ENCODE peak calls at places on chromosomes 13 and 19, in eight cellular contexts. H, Q, U, T, Y, K, V and N are unnamed samples.

GRCh38 chr13:94967183-94968039 is 255.1 kb upstream of the SOX21 start:
- DNase-seq in H (peak), Q (peak), U (peak), T (peak), Y (peak), K (no peak), V (no peak), N (no peak)

GRCh38 chr19:2476451-2477140 is 669 bp downstream of the GADD45B start:
- DNase-seq in H (peak), Q (peak), U (peak), T (peak), Y (peak), K (peak), V (peak), N (no peak)

GRCh38 chr13:39931505-39931904 is 276.0 kb downstream of the COG6 start:
- DNase-seq in H (no peak), Q (no peak), U (no peak), T (no peak), Y (no peak), K (no peak), V (no peak), N (no peak)

GRCh38 chr13:108326318-108326717 is 56.8 kb downstream of the TNFSF13B start:
- DNase-seq in H (peak), Q (no peak), U (no peak), T (no peak), Y (no peak), K (no peak), V (no peak), N (no peak)

GRCh38 chr13:31503626-31504025 is 235.7 kb upstream of the RXFP2 start:
- DNase-seq in H (no peak), Q (no peak), U (no peak), T (no peak), Y (no peak), K (no peak), V (no peak), N (no peak)

GRCh38 chr13:110445722-110446569 is 115.6 kb downstream of the RAB20 start:
- DNase-seq in H (peak), Q (peak), U (no peak), T (no peak), Y (no peak), K (no peak), V (peak), N (no peak)

GRCh38 chr19:44608391-44608821 is 5.0 kb upstream of the IGSF23 start:
- DNase-seq in H (no peak), Q (no peak), U (no peak), T (no peak), Y (no peak), K (no peak), V (peak), N (no peak)

GRCh38 chr13:48402325-48402962 is 10.5 kb downstream of the LPAR6 start:
- DNase-seq in H (no peak), Q (no peak), U (no peak), T (no peak), Y (no peak), K (no peak), V (no peak), N (no peak)

GRCh38 chr19:8004723-8005513 is 523 bp downstream of the ELAVL1 start:
- DNase-seq in H (peak), Q (peak), U (no peak), T (no peak), Y (no peak), K (peak), V (peak), N (no peak)

GRCh38 chr19:46015961-46016425 is 6.9 kb downstream of the PGLYRP1 start:
- DNase-seq in H (peak), Q (no peak), U (peak), T (peak), Y (no peak), K (no peak), V (no peak), N (no peak)

GRCh38 chr19:50878851-50879250 is 5.6 kb downstream of the KLK2 start:
- DNase-seq in H (no peak), Q (no peak), U (no peak), T (no peak), Y (no peak), K (no peak), V (no peak), N (no peak)

GRCh38 chr13:32334676-32335075 is 19.4 kb downstream of the BRCA2 start:
- DNase-seq in H (no peak), Q (no peak), U (no peak), T (no peak), Y (no peak), K (no peak), V (peak), N (no peak)

GRCh38 chr19:50461066-50461875 is 15.0 kb upstream of the EMC10 start:
- DNase-seq in H (peak), Q (peak), U (peak), T (peak), Y (peak), K (peak), V (peak), N (no peak)

GRCh38 chr13:43285891-43286602 is 262.7 kb downstream of the DNAJC15 start:
- DNase-seq in H (no peak), Q (no peak), U (no peak), T (no peak), Y (no peak), K (no peak), V (peak), N (no peak)

GRCh38 chr19:12668937-12669271 is 2.3 kb downstream of the WDR83 start:
- DNase-seq in H (peak), Q (no peak), U (peak), T (peak), Y (peak), K (peak), V (peak), N (no peak)

GRCh38 chr19:58394821-58395219 is 636 bp upstream of the RNF225 start:
- DNase-seq in H (no peak), Q (peak), U (peak), T (peak), Y (no peak), K (no peak), V (no peak), N (no peak)

GRCh38 chr19:28586501-28586900 is 626.5 kb downstream of the UQCRFS1 start:
- DNase-seq in H (no peak), Q (no peak), U (no peak), T (no peak), Y (no peak), K (no peak), V (no peak), N (no peak)

GRCh38 chr13:49536144-49536873 is 40.6 kb downstream of the PHF11 start:
- DNase-seq in H (no peak), Q (no peak), U (no peak), T (no peak), Y (no peak), K (no peak), V (no peak), N (no peak)

GRCh38 chr13:67134322-67135129 is 95.6 kb downstream of the PCDH9 start:
- DNase-seq in H (no peak), Q (no peak), U (no peak), T (no peak), Y (no peak), K (no peak), V (peak), N (no peak)

GRCh38 chr13:102774596-102775375 is 1.2 kb upstream of the TEX30 start:
- DNase-seq in H (peak), Q (no peak), U (no peak), T (no peak), Y (no peak), K (no peak), V (no peak), N (no peak)

GRCh38 chr19:50205681-50206138 is 2.3 kb downstream of the MYH14 start:
- DNase-seq in H (no peak), Q (no peak), U (peak), T (no peak), Y (peak), K (no peak), V (no peak), N (no peak)

GRCh38 chr13:98216135-98216565 is 39.1 kb upstream of the RNF113B start:
- DNase-seq in H (no peak), Q (peak), U (no peak), T (peak), Y (peak), K (peak), V (peak), N (no peak)

GRCh38 chr19:6073858-6074708 is 36.2 kb downstream of the RFX2 start:
- DNase-seq in H (no peak), Q (no peak), U (no peak), T (no peak), Y (no peak), K (no peak), V (no peak), N (peak)

GRCh38 chr19:57334191-57334590 is 13.9 kb downstream of the ZNF543 start:
- DNase-seq in H (no peak), Q (no peak), U (no peak), T (no peak), Y (no peak), K (peak), V (peak), N (no peak)

GRCh38 chr13:30618186-30618937 is 642 bp downstream of the USPL1 start:
- DNase-seq in H (peak), Q (peak), U (no peak), T (no peak), Y (peak), K (peak), V (no peak), N (no peak)

DNA sequence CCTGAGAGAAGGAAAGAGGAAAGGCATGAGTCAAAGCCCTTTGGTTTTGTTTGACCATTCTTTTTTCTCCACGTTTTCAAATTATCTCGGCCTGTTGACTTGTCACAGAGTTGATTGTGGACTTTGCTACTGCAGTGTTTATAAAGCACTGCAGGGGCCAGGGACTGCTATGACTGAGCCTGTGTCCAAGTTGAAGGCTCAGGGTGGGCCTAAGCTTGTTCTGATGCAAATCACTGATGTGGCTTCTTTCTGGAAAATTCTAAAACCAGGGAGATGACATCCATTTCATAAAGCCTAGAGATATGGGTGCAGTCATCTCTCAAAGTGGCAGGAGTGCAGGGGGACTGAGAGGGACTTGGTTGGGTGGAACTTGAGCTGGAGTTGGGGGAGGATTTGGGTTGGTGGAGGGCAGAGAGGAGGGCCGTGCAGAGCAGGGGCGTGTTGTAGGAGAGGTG is 1.2 kb upstream of the CXCL17 start:
- DNase-seq in H (no peak), Q (no peak), U (no peak), T (no peak), Y (peak), K (no peak), V (no peak), N (no peak)
- TF ChIP-seq POLR2A in H (no peak), Q (no peak), U (no peak), T (no peak), Y (no peak), K (no peak), V (no peak), N (no peak)

GRCh38 chr19:55646889-55647731 is 902 bp upstream of the CCDC106 start:
- DNase-seq in H (no peak), Q (no peak), U (no peak), T (no peak), Y (no peak), K (no peak), V (no peak), N (no peak)
- H3K4me3 ChIP-seq in H (peak), Q (peak), U (peak), T (peak), Y (peak), K (peak), V (peak), N (peak)

GRCh38 chr19:35612559-35613321 is at the start of gene HAUS5:
- DNase-seq in H (peak), Q (peak), U (peak), T (peak), Y (peak), K (peak), V (peak), N (peak)
- TF ChIP-seq CTCF in H (no peak), Q (peak), U (no peak), T (no peak), Y (no peak), K (no peak), V (peak), N (no peak)

DNA sequence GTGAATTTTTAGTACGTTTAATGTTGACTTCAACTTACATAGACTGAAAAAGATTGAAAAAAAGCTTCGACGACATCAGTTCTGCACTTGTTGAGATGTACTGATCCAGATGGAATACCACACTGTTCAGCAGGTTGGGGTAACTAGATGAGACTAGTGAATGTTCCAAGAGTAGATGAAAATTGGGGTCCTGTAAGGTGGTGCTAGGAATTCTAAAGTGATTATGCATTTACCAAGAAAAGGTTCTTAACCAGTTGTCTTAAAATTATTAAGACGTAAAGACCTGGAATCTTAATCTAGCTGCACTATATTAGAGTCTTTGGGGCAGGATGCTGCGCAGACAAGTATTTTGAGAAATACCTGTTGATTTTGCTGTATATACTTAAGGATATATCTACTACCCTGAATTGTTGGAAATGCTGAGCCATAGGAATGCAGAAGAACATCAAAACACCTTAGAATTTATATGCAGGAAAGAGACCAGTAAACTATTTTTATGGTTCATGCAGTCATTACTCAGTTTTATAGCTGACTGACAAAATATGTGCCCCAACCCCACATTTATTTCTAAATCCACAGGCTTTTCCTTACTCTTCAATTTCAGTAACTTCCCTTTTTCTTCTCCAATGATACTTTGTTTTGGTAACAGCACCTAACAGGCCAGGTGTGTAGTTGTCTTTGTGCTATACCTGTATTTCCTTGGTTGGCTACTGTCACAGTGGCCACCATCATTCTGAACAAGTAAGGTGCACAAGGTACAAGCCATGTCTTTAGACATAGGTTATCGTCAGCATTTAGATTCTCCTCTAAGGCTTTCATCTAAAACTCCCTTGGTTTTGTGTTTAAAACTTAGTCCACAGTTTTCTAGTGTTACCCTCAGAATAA is 8.6 kb downstream of the MIR17HG start:
- DNase-seq in H (no peak), Q (no peak), U (no peak), T (no peak), Y (no peak), K (no peak), V (no peak), N (no peak)
- TF ChIP-seq POLR2A in H (no peak), Q (no peak), U (peak), T (no peak), Y (no peak), K (no peak), V (no peak), N (no peak)

GRCh38 chr19:11480927-11481776 is at the start of gene ELAVL3:
- DNase-seq in H (no peak), Q (no peak), U (peak), T (no peak), Y (no peak), K (no peak), V (no peak), N (no peak)
- H3K4me3 ChIP-seq in H (no peak), Q (no peak), U (peak), T (peak), Y (peak), K (peak), V (no peak), N (no peak)

GRCh38 chr13:50888362-50888761 is 21.2 kb upstream of the RNASEH2B start:
- DNase-seq in H (no peak), Q (no peak), U (no peak), T (no peak), Y (no peak), K (no peak), V (no peak), N (no peak)
- TF ChIP-seq CTCF in H (no peak), Q (no peak), U (no peak), T (no peak), Y (no peak), K (no peak), V (no peak), N (no peak)

DNA sequence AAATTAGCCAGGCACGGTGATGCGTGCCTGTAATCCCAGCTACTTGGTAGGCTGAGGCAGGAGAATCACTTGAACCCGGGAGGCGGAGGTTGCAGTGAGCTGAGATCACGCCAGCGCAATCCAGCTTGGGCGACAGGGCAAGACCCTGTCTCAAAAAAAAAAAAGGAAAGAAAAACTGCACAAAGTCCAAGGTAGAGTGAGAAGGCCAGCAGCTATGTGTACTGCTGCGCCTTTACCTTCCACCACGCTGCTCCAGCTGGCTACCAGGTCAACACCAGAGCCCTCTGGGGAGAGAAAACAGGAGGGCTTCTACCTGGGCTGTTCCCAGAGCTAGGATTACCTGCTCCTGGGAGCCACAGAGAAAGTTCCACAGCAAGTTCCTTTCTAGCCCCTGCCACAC is 3.2 kb downstream of the ELL start:
- DNase-seq in H (no peak), Q (no peak), U (no peak), T (no peak), Y (no peak), K (no peak), V (no peak), N (no peak)
- TF ChIP-seq POLR2A in H (no peak), Q (no peak), U (no peak), T (no peak), Y (no peak), K (no peak), V (no peak), N (no peak)

GRCh38 chr19:17078920-17079709 is 3.5 kb downstream of the MYO9B start:
- DNase-seq in H (no peak), Q (no peak), U (no peak), T (no peak), Y (no peak), K (peak), V (peak), N (no peak)
- H3K4me3 ChIP-seq in H (no peak), Q (peak), U (no peak), T (peak), Y (peak), K (no peak), V (peak), N (peak)

GRCh38 chr19:10699650-10700335 is 1.4 kb upstream of the QTRT1 start:
- DNase-seq in H (peak), Q (no peak), U (peak), T (peak), Y (peak), K (peak), V (peak), N (no peak)
- TF ChIP-seq CTCF in H (peak), Q (no peak), U (no peak), T (peak), Y (peak), K (peak), V (peak), N (peak)

DNA sequence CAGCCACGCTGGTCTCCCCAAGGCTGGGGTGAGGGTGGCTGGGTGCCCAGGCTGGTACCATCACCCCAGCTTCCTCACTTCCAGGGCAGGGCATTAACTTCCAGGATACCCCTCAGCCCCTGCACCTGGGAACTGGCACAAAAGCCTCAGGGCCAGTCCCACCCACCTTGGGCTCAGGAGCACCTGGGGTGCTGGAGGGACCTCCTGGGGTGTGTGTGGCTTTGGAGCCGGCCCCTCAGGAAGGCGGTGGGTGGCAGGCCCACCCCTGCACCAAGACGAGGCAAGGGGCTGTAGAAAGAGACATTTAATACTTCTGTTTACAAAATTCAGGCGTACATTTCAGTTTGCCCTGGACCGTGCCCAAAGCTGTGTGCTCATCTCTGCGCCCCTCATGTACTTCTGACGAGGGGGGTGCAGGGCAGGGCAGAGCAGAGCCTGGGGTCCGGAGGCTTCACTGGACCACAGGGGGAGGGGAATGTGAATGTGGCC is 16.8 kb downstream of the MPND start:
- DNase-seq in H (no peak), Q (peak), U (no peak), T (no peak), Y (no peak), K (no peak), V (no peak), N (no peak)
- TF ChIP-seq POLR2A in H (no peak), Q (no peak), U (no peak), T (no peak), Y (no peak), K (no peak), V (no peak), N (no peak)